ENCODE peak calls at places on chromosomes 16 and 17, in five cellular contexts. One of them, this sample, is unnamed. For H3K27me3, the result is how much of the 10 kb centered on the place peaks cover.

GRCh38 chr16:84278968-84279367 is 15.7 kb upstream of the WFDC1 start:
- DNase-seq in cardiac muscle cell: peak
- DNase-seq in transverse colon: no peak
- DNase-seq in prostate gland: no peak
- DNase-seq in PC-3: no peak
- DNase-seq in this sample: no peak

GRCh38 chr17:10226930-10227695 is 28.7 kb upstream of the GAS7 start:
- DNase-seq in cardiac muscle cell: peak
- DNase-seq in PC-3: peak
- DNase-seq in prostate gland: peak
- DNase-seq in transverse colon: peak
- DNase-seq in this sample: peak

GRCh38 chr17:4988168-4988567 is 693 bp upstream of the CAMTA2 start:
- DNase-seq in cardiac muscle cell: no peak
- DNase-seq in prostate gland: no peak
- DNase-seq in PC-3: no peak
- DNase-seq in transverse colon: no peak
- DNase-seq in this sample: no peak

GRCh38 chr17:63222655-63223054 is 223.5 kb downstream of the CYB561 start:
- DNase-seq in PC-3: no peak
- DNase-seq in prostate gland: no peak
- DNase-seq in transverse colon: no peak
- DNase-seq in cardiac muscle cell: no peak
- DNase-seq in this sample: no peak

GRCh38 chr16:76387994-76388393 is 110.8 kb downstream of the CNTNAP4 start:
- DNase-seq in PC-3: no peak
- DNase-seq in transverse colon: no peak
- DNase-seq in cardiac muscle cell: no peak
- DNase-seq in prostate gland: no peak
- DNase-seq in this sample: no peak

GRCh38 chr16:4245400-4245799 is 3.5 kb upstream of the SRL start:
- DNase-seq in prostate gland: no peak
- DNase-seq in PC-3: no peak
- DNase-seq in cardiac muscle cell: no peak
- DNase-seq in transverse colon: no peak
- DNase-seq in this sample: no peak

GRCh38 chr17:4074831-4075495 is 67.9 kb downstream of the ZZEF1 start:
- DNase-seq in prostate gland: no peak
- DNase-seq in cardiac muscle cell: peak
- DNase-seq in PC-3: peak
- DNase-seq in transverse colon: no peak
- DNase-seq in this sample: peak

GRCh38 chr17:37558299-37558698 is 50.9 kb downstream of the SYNRG start:
- DNase-seq in cardiac muscle cell: no peak
- DNase-seq in prostate gland: no peak
- DNase-seq in transverse colon: no peak
- DNase-seq in PC-3: no peak
- DNase-seq in this sample: no peak

GRCh38 chr16:3364774-3365427 is 9.2 kb downstream of the OR2C1 start:
- DNase-seq in PC-3: peak
- DNase-seq in prostate gland: peak
- DNase-seq in transverse colon: peak
- DNase-seq in cardiac muscle cell: no peak
- DNase-seq in this sample: peak

GRCh38 chr17:50219345-50219744 is 17.9 kb upstream of the COL1A1 start:
- DNase-seq in PC-3: peak
- DNase-seq in prostate gland: no peak
- DNase-seq in transverse colon: no peak
- DNase-seq in cardiac muscle cell: no peak
- DNase-seq in this sample: no peak

GRCh38 chr16:1793578-1794220 is at the start of gene IGFALS:
- DNase-seq in transverse colon: no peak
- DNase-seq in PC-3: no peak
- DNase-seq in prostate gland: peak
- DNase-seq in cardiac muscle cell: no peak
- DNase-seq in this sample: peak

GRCh38 chr16:10206215-10206614 is 24.0 kb upstream of the GRIN2A start:
- DNase-seq in cardiac muscle cell: no peak
- DNase-seq in PC-3: peak
- DNase-seq in transverse colon: no peak
- DNase-seq in prostate gland: no peak
- DNase-seq in this sample: no peak

GRCh38 chr17:1515640-1516402 is 591 bp downstream of the INPP5K start:
- DNase-seq in cardiac muscle cell: peak
- DNase-seq in PC-3: peak
- DNase-seq in transverse colon: peak
- DNase-seq in prostate gland: peak
- DNase-seq in this sample: no peak

GRCh38 chr16:66927012-66927436 is 1.7 kb upstream of the RRAD start:
- DNase-seq in transverse colon: no peak
- DNase-seq in cardiac muscle cell: no peak
- DNase-seq in prostate gland: no peak
- DNase-seq in PC-3: peak
- DNase-seq in this sample: no peak

GRCh38 chr16:66927918-66928649 is 2.7 kb upstream of the RRAD start:
- DNase-seq in cardiac muscle cell: no peak
- DNase-seq in PC-3: no peak
- DNase-seq in prostate gland: no peak
- DNase-seq in transverse colon: no peak
- DNase-seq in this sample: no peak

GRCh38 chr16:66926171-66926570 is 836 bp upstream of the RRAD start:
- DNase-seq in PC-3: no peak
- DNase-seq in transverse colon: no peak
- DNase-seq in prostate gland: no peak
- DNase-seq in cardiac muscle cell: no peak
- DNase-seq in this sample: no peak

GRCh38 chr16:66930189-66930588 is 4.0 kb downstream of the CIAO2B start:
- DNase-seq in prostate gland: no peak
- DNase-seq in transverse colon: peak
- DNase-seq in cardiac muscle cell: peak
- DNase-seq in PC-3: peak
- DNase-seq in this sample: peak

GRCh38 chr16:66928702-66929388 is 3.5 kb upstream of the RRAD start:
- DNase-seq in PC-3: no peak
- DNase-seq in cardiac muscle cell: peak
- DNase-seq in transverse colon: peak
- DNase-seq in prostate gland: no peak
- DNase-seq in this sample: no peak
- H3K27ac ChIP-seq in PC-3: no peak
- H3K27ac ChIP-seq in cardiac muscle cell: no peak
- H3K27ac ChIP-seq in transverse colon: no peak
- H3K27ac ChIP-seq in prostate gland: no peak
- H3K27ac ChIP-seq in this sample: no peak

DNA sequence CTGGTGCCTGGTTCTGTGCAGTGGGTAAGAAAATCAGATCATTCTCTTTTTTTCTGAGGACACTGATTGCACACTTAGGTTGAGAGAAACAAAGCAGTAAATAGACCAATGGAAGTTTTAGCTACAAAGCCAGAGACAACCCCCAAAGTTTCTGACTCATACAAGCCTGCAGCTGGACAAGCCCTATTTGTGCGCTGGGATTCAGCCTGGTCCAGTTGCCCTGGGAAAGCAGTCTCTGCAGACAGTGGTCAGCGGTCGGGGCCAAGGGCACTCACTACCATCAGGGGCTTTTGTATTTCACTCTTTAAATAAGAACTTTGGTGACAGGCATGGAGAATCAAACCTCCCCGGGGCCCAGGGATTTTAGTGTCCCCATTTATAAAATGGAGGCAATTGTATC is 6.0 kb upstream of the RHBDL3 start:
- DNase-seq in prostate gland: no peak
- DNase-seq in PC-3: no peak
- DNase-seq in cardiac muscle cell: no peak
- DNase-seq in transverse colon: no peak
- DNase-seq in this sample: no peak
- H3K27me3 ChIP-seq in prostate gland: under half
- H3K27me3 ChIP-seq in PC-3: under half
- H3K27me3 ChIP-seq in cardiac muscle cell: under half
- H3K27me3 ChIP-seq in transverse colon: under half
- H3K27me3 ChIP-seq in this sample: under half

DNA sequence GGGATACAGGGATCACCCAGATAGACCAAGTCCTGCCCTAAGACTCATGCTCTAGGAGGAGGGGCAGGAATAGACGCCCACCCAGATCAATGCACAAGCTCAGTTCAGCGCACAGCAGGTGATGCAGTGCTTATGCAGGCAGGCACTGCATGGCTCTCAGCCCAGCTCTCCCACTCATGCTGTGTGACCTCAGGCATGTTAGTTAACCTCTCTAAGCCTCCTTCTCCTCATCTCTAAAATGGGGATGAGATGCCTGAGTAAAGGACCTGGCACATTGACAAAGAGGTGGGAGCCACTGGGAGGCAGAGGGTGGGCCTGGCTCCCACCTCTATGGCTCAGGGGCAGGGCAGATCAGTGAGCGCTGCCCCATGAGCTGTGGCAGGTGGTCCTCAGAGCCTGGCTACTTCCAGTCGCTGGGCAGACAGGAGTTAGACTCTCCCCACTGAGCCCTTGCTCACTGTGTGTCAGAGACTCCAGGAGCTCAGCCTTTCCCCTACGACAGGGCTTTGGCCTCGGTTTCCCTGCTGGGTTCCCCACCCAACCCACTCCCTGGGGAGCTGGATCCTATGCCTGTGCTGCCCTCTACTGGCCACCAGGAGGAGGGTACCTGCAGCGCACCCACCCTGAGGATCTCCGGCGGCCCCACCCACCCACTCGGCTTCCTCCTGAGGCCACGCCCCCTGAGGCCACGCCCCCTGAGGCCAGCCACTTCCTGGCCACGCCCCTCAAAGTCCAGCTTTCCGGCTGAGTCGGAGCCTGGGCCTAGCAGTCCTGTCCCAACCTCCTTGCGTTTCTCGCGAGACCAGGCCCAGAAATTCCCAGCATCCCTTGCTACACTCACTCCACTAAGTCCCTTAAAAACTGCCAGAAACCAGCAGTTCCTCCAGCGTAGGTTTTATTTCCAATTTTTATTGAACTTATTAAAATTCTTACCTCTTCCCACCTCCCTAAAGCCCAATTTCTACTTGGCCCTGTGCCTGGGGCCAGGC is 196.1 kb downstream of the GSG1L start:
- DNase-seq in transverse colon: peak
- DNase-seq in prostate gland: peak
- DNase-seq in PC-3: peak
- DNase-seq in cardiac muscle cell: peak
- DNase-seq in this sample: peak
- TF ChIP-seq CTCF in transverse colon: no peak
- TF ChIP-seq CTCF in prostate gland: peak
- TF ChIP-seq CTCF in PC-3: peak
- TF ChIP-seq CTCF in cardiac muscle cell: peak
- TF ChIP-seq CTCF in this sample: no peak

GRCh38 chr17:42566873-42567573 is at the start of gene MLX:
- DNase-seq in PC-3: peak
- DNase-seq in transverse colon: peak
- DNase-seq in prostate gland: peak
- DNase-seq in cardiac muscle cell: peak
- DNase-seq in this sample: peak

GRCh38 chr17:42568341-42569111 is 1.6 kb downstream of the MLX start:
- DNase-seq in cardiac muscle cell: no peak
- DNase-seq in transverse colon: peak
- DNase-seq in PC-3: no peak
- DNase-seq in prostate gland: no peak
- DNase-seq in this sample: no peak

GRCh38 chr17:42573095-42573494 is 4.4 kb downstream of the PSMC3IP start:
- DNase-seq in PC-3: no peak
- DNase-seq in transverse colon: peak
- DNase-seq in cardiac muscle cell: no peak
- DNase-seq in prostate gland: no peak
- DNase-seq in this sample: no peak

GRCh38 chr17:42574463-42574862 is 3.1 kb downstream of the PSMC3IP start:
- DNase-seq in cardiac muscle cell: no peak
- DNase-seq in PC-3: no peak
- DNase-seq in transverse colon: no peak
- DNase-seq in prostate gland: no peak
- DNase-seq in this sample: no peak

DNA sequence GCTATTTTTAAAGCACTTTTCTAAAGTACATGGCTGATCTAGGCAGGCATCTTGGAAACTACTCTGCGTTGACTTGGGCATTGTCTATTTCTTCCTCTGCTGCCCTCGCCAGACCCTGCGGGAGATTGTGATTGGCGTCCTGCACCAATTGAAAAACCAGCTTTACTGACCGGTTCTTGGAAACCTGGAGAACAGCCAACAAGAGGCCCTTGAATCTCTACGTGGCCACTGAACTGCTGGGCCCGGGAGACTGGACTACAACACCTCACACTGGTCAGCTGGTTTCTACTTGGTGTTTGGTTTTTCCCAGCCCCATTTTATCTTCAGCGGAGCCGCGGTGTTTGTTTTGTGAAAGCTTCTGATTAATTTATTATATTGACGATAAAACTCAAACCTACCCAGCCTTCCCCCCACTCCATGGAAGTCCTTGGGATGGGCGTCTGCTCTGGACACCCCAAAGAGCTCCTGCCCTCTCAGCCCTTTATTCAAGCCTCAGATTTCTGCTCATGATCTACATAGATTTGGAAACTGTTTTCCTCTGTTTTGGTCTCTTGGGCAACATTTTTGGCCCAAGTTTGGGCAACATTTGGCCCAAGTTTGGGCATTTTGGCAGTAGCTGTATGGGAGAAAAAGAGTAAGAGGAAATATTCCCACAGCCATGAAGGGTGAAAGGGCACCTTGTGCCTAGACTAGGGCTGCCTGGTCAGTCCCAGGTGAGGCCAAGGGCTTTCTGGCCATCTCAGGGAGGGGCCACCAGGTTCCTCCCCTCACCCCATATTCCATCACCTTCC is 4.7 kb downstream of the MLX start:
- DNase-seq in PC-3: no peak
- DNase-seq in cardiac muscle cell: no peak
- DNase-seq in prostate gland: peak
- DNase-seq in transverse colon: peak
- DNase-seq in this sample: peak
- H3K27ac ChIP-seq in PC-3: no peak
- H3K27ac ChIP-seq in cardiac muscle cell: no peak
- H3K27ac ChIP-seq in prostate gland: peak
- H3K27ac ChIP-seq in transverse colon: no peak
- H3K27ac ChIP-seq in this sample: peak

This sample was measured in pancreas.